ENCODE peak calls at places on chromosomes 12 and 14, in ten cellular contexts. M, V, B, W, G, Z, Q, H, L and X are unnamed samples.

GRCh38 chr12:65192963-65193516 is 23.7 kb downstream of the LEMD3 start:
- DNase-seq in Q (no peak), G (no peak), Z (no peak), H (no peak), L (no peak), B (no peak), V (no peak), M (no peak), W (no peak), X (no peak)

GRCh38 chr12:109736552-109737108 is 23.0 kb downstream of the FAM222A start:
- DNase-seq in M (no peak), Q (no peak), B (peak), Z (peak), W (peak), H (peak), G (no peak), V (peak), L (peak), X (no peak)

GRCh38 chr12:93616584-93617101 is 44.2 kb downstream of the SOCS2 start:
- DNase-seq in V (no peak), G (no peak), M (no peak), B (no peak), W (peak), H (peak), Z (no peak), Q (no peak), L (no peak), X (no peak)

GRCh38 chr12:6084969-6085450 is 39.5 kb downstream of the VWF start:
- DNase-seq in Z (no peak), W (no peak), L (no peak), M (no peak), B (no peak), H (no peak), Q (no peak), V (no peak), G (no peak), X (no peak)

GRCh38 chr12:69170293-69170692 is 69.1 kb upstream of the CPSF6 start:
- DNase-seq in W (no peak), H (no peak), Z (no peak), V (no peak), M (no peak), L (no peak), G (no peak), Q (no peak), B (no peak), X (no peak)

GRCh38 chr12:124837958-124838803 is 25.5 kb downstream of the SCARB1 start:
- DNase-seq in L (peak), Q (no peak), H (no peak), V (peak), Z (no peak), W (peak), M (peak), G (no peak), B (peak), X (peak)

GRCh38 chr14:31582286-31582691 is 21.1 kb downstream of the NUBPL start:
- DNase-seq in B (no peak), Z (no peak), M (no peak), G (no peak), Q (no peak), H (no peak), V (no peak), W (no peak), L (no peak), X (no peak)

GRCh38 chr14:60349663-60350365 is 100.8 kb downstream of the PPM1A start:
- DNase-seq in M (peak), L (peak), H (peak), B (no peak), G (peak), V (no peak), Z (no peak), W (peak), Q (no peak), X (no peak)

GRCh38 chr12:95998611-95999300 is 2.6 kb upstream of the HAL start:
- DNase-seq in B (no peak), W (peak), H (peak), V (no peak), M (peak), G (peak), Z (no peak), L (peak), Q (peak), X (peak)

GRCh38 chr12:88945041-88945732 is 364.9 kb upstream of the KITLG start:
- DNase-seq in Z (no peak), V (no peak), W (no peak), Q (no peak), G (no peak), B (no peak), M (no peak), H (no peak), L (no peak), X (no peak)

GRCh38 chr14:53610947-53611346 is 345.7 kb downstream of the BMP4 start:
- DNase-seq in V (no peak), Q (no peak), M (no peak), H (no peak), G (no peak), Z (no peak), B (no peak), L (no peak), W (no peak), X (no peak)

GRCh38 chr12:91703884-91704283 is 441.8 kb downstream of the BTG1 start:
- DNase-seq in M (no peak), W (no peak), V (no peak), L (no peak), Z (no peak), G (no peak), H (no peak), B (no peak), Q (no peak), X (no peak)

GRCh38 chr12:26121323-26121740 is 3.5 kb downstream of the BHLHE41 start:
- DNase-seq in G (no peak), L (no peak), Z (no peak), V (no peak), B (no peak), H (no peak), W (no peak), M (no peak), Q (no peak), X (no peak)

GRCh38 chr12:120228291-120229070 is 27.6 kb upstream of the RPLP0 start:
- DNase-seq in H (peak), W (peak), G (peak), V (peak), Z (peak), M (peak), B (peak), Q (peak), L (peak), X (peak)

GRCh38 chr14:32509632-32510187 is 180.6 kb downstream of the AKAP6 start:
- DNase-seq in V (peak), Q (no peak), W (peak), B (peak), Z (peak), L (peak), G (no peak), H (no peak), M (no peak), X (no peak)

GRCh38 chr14:47675489-47676300 is at the start of gene MDGA2:
- DNase-seq in W (no peak), Q (no peak), H (no peak), B (no peak), Z (peak), V (peak), G (no peak), M (no peak), L (peak), X (no peak)

GRCh38 chr12:4214912-4215861 is 58.4 kb upstream of the CCND2 start:
- DNase-seq in Q (no peak), H (no peak), W (no peak), Z (no peak), B (peak), L (no peak), G (peak), M (no peak), V (peak), X (no peak)

GRCh38 chr12:89040146-89040964 is 311.9 kb downstream of the DUSP6 start:
- DNase-seq in L (no peak), M (no peak), Q (peak), G (peak), Z (peak), V (peak), W (peak), H (no peak), B (no peak), X (no peak)

GRCh38 chr12:25861226-25861625 is 97.3 kb upstream of the RASSF8 start:
- DNase-seq in G (no peak), H (no peak), B (no peak), M (no peak), Q (no peak), L (no peak), W (no peak), V (no peak), Z (no peak), X (no peak)

GRCh38 chr14:22981090-22982012 is 1.0 kb downstream of the AJUBA start:
- DNase-seq in V (no peak), H (no peak), G (peak), Q (no peak), L (no peak), M (no peak), W (no peak), B (no peak), Z (peak), X (no peak)

GRCh38 chr14:98946995-98947394 is 325.0 kb downstream of the BCL11B start:
- DNase-seq in Q (no peak), M (no peak), Z (no peak), W (no peak), G (no peak), H (no peak), V (no peak), L (no peak), B (peak), X (no peak)